ENCODE peak calls at places on chromosomes 13 and 19, in four cellular contexts. K is dorsolateral prefrontal cortex, W is tibial artery, V is fibroblast of villous mesenchyme. X is an unnamed sample.

GRCh38 chr19:46718157-46718933 is 1.4 kb upstream of the PRKD2 start:
- DNase-seq in K (no peak), W (no peak), V (no peak), X (no peak)

GRCh38 chr19:16363133-16363851 is 38.7 kb downstream of the KLF2 start:
- DNase-seq in V (no peak), W (no peak), K (no peak), X (no peak)

GRCh38 chr19:36256853-36257511 is 42.1 kb downstream of the ZNF146 start:
- DNase-seq in V (no peak), K (no peak), W (no peak), X (no peak)

GRCh38 chr19:281992-282391 is 9.2 kb downstream of the PLPP2 start:
- DNase-seq in V (no peak), K (no peak), W (no peak), X (no peak)

GRCh38 chr13:108957369-108958012 is 328.1 kb downstream of the MYO16 start:
- DNase-seq in W (no peak), K (no peak), V (peak; percentile 73), X (no peak)

GRCh38 chr19:53432088-53432661 is 391 bp downstream of the ZNF761 start:
- DNase-seq in V (peak; percentile 33), W (no peak), K (no peak), X (no peak)

GRCh38 chr19:18478545-18479311 is 40.8 kb upstream of the ISYNA1 start:
- DNase-seq in K (peak; percentile 70), W (peak; percentile 91), V (peak; percentile 98), X (peak; percentile 73)

GRCh38 chr19:35408284-35409171 is 37.7 kb downstream of the GPR42 start:
- DNase-seq in W (no peak), K (no peak), V (no peak), X (no peak)

GRCh38 chr13:52845334-52845761 is 3.1 kb downstream of the PCDH8 start:
- DNase-seq in K (no peak), W (no peak), V (no peak), X (no peak)

GRCh38 chr19:7534531-7534980 is 961 bp upstream of the PNPLA6 start:
- DNase-seq in K (peak; percentile 90), W (peak; percentile 86), V (peak; percentile 97), X (peak; percentile 48)

GRCh38 chr19:1102407-1103106 is 1.2 kb upstream of the GPX4 start:
- DNase-seq in W (peak; percentile 85), V (peak; percentile 99), K (no peak), X (no peak)

GRCh38 chr13:99967884-99968520 is 3.6 kb downstream of the ZIC5 start:
- DNase-seq in W (no peak), V (no peak), K (no peak), X (no peak)

GRCh38 chr13:73251866-73252265 is 193.1 kb downstream of the KLF5 start:
- DNase-seq in W (no peak), K (no peak), V (no peak), X (no peak)

GRCh38 chr13:32650705-32651311 is 64.6 kb downstream of the PDS5B start:
- DNase-seq in W (peak; percentile 50), V (peak; percentile 75), K (no peak), X (no peak)

GRCh38 chr19:57934820-57935665 is at the start of gene ZNF418:
- DNase-seq in K (peak; percentile 79), V (peak; percentile 85), W (peak; percentile 29), X (no peak)

GRCh38 chr13:73879346-73880020 is 254.7 kb downstream of the KLF12 start:
- DNase-seq in W (no peak), K (no peak), V (peak; percentile 33), X (no peak)

GRCh38 chr19:52735734-52736133 is 890 bp upstream of the ZNF611 start:
- DNase-seq in K (peak; percentile 42), V (peak; percentile 79), W (peak; percentile 55), X (peak; percentile 42)

GRCh38 chr13:29435125-29435911 is 160.2 kb downstream of the SLC7A1 start:
- DNase-seq in K (no peak), W (no peak), V (peak; percentile 95), X (no peak)

GRCh38 chr13:113155982-113156655 is 2.3 kb upstream of the PROZ start:
- DNase-seq in K (no peak), W (no peak), V (no peak), X (no peak)

GRCh38 chr19:14383556-14383897 is 2.3 kb downstream of the ADGRE5 start:
- DNase-seq in V (peak; percentile 54), W (no peak), K (no peak), X (no peak)

GRCh38 chr19:39845621-39846175 is 481 bp downstream of the FBL start:
- DNase-seq in W (no peak), K (no peak), V (no peak), X (no peak)

GRCh38 chr19:51712461-51713081 is 11.2 kb downstream of the HAS1 start:
- DNase-seq in K (no peak), W (no peak), V (peak; percentile 54), X (no peak)

GRCh38 chr13:45367358-45367757 is 26.4 kb upstream of the TPT1 start:
- DNase-seq in V (peak; percentile 65), W (peak; percentile 59), K (peak; percentile 81), X (peak; percentile 53)

GRCh38 chr13:51034906-51035305 is 76.2 kb downstream of the C13orf42 start:
- DNase-seq in V (no peak), W (no peak), K (no peak), X (no peak)

GRCh38 chr19:46373573-46374359 is 26.9 kb downstream of the PPP5C start:
- DNase-seq in V (no peak), W (no peak), K (no peak), X (no peak)

GRCh38 chr19:50428768-50429463 is 3.8 kb upstream of the MYBPC2 start:
- DNase-seq in V (no peak), K (no peak), W (no peak), X (no peak)

GRCh38 chr19:17337675-17338439 is 504 bp downstream of the GTPBP3 start:
- DNase-seq in K (no peak), W (no peak), V (no peak), X (no peak)

GRCh38 chr19:10517760-10518443 is 655 bp upstream of the S1PR5 start:
- DNase-seq in V (peak; percentile 46), K (peak; percentile 63), W (no peak), X (no peak)

GRCh38 chr19:17479325-17479791 is 9.0 kb downstream of the SLC27A1 start:
- DNase-seq in V (peak; percentile 58), W (no peak), K (no peak), X (no peak)

GRCh38 chr19:18895828-18896341 is at the start of gene CERS1:
- DNase-seq in V (peak; percentile 10), W (no peak), K (peak; percentile 72), X (no peak)

GRCh38 chr19:39865953-39866352 is 19.8 kb upstream of the FBL start:
- DNase-seq in K (no peak), W (no peak), V (no peak), X (no peak)

GRCh38 chr13:91659583-91660415 is 261.4 kb downstream of the GPC5 start:
- DNase-seq in K (no peak), V (no peak), W (no peak), X (no peak)

GRCh38 chr19:4967738-4968461 is 1.0 kb upstream of the KDM4B start:
- DNase-seq in V (peak; percentile 81), W (no peak), K (no peak), X (no peak)

GRCh38 chr13:33953203-33953602 is 135.3 kb downstream of the RFC3 start:
- DNase-seq in V (peak; percentile 12), W (no peak), K (no peak), X (no peak)

GRCh38 chr19:15187026-15188007 is 13.5 kb downstream of the NOTCH3 start:
- DNase-seq in K (no peak), W (no peak), V (no peak), X (no peak)

GRCh38 chr19:55663846-55664536 is 9.2 kb downstream of the U2AF2 start:
- DNase-seq in K (no peak), V (no peak), W (no peak), X (no peak)

GRCh38 chr13:46817838-46818476 is 21.0 kb upstream of the ESD start:
- DNase-seq in V (no peak), K (no peak), W (no peak), X (no peak)

GRCh38 chr19:2727640-2727944 is 6.4 kb upstream of the DIRAS1 start:
- DNase-seq in K (no peak), W (no peak), V (no peak), X (no peak)

GRCh38 chr19:44807162-44807561 is 1.7 kb upstream of the BCAM start:
- DNase-seq in W (no peak), V (no peak), K (no peak), X (no peak)

GRCh38 chr19:44809856-44810554 is 1.1 kb downstream of the BCAM start:
- DNase-seq in W (peak; percentile 56), K (no peak), V (no peak), X (no peak)

GRCh38 chr19:44808463-44809371 is at the start of gene BCAM:
- DNase-seq in W (peak; percentile 67), K (no peak), V (peak; percentile 72), X (peak; percentile 58)

GRCh38 chr19:44806271-44806670 is 2.6 kb upstream of the BCAM start:
- DNase-seq in V (no peak), K (no peak), W (no peak), X (no peak)

GRCh38 chr19:44807652-44808462 is 1.0 kb upstream of the BCAM start:
- DNase-seq in K (no peak), W (no peak), V (peak; percentile 50), X (no peak)
- TF ChIP-seq CTCF in K (peak; percentile 61), W (peak; percentile 15), V (peak; percentile 61), X (no peak)

GRCh38 chr19:34018546-34018945 is 153.8 kb upstream of the LSM14A start:
- DNase-seq in K (no peak), W (no peak), V (no peak), X (no peak)

GRCh38 chr19:34017024-34017423 is 155.3 kb upstream of the LSM14A start:
- DNase-seq in V (no peak), W (no peak), K (no peak), X (no peak)
- TF ChIP-seq CTCF in V (no peak), W (no peak), K (no peak), X (no peak)

GRCh38 chr19:6491802-6492592 is 10.1 kb downstream of the TUBB4A start:
- DNase-seq in K (no peak), W (no peak), V (no peak), X (no peak)
- TF ChIP-seq CTCF in K (no peak), W (no peak), V (no peak), X (no peak)

GRCh38 chr13:49436890-49437289 is 7.0 kb downstream of the CAB39L start:
- DNase-seq in V (peak; percentile 59), K (no peak), W (peak; percentile 51), X (no peak)
- TF ChIP-seq CTCF in V (no peak), K (peak; percentile 61), W (peak; percentile 59), X (no peak)

GRCh38 chr19:9435279-9436268 is at the start of gene ZNF266:
- DNase-seq in V (peak; percentile 93), W (peak; percentile 87), K (peak; percentile 89), X (peak; percentile 88)

GRCh38 chr19:9430444-9430843 is 4.9 kb downstream of the ZNF266 start:
- DNase-seq in W (no peak), K (no peak), V (no peak), X (no peak)

GRCh38 chr19:9436358-9436757 is 985 bp upstream of the ZNF266 start:
- DNase-seq in W (no peak), V (no peak), K (no peak), X (no peak)

GRCh38 chr19:9427941-9428340 is 7.4 kb downstream of the ZNF266 start:
- DNase-seq in K (no peak), V (no peak), W (no peak), X (no peak)

GRCh38 chr19:9431475-9431874 is 3.9 kb downstream of the ZNF266 start:
- DNase-seq in K (no peak), V (no peak), W (no peak), X (no peak)
- TF ChIP-seq CTCF in K (peak; percentile 14), V (peak; percentile 37), W (no peak), X (no peak)

X was measured in omental fat pad.